ENCODE peak calls at places on chromosomes 2 and 18, in seven cellular contexts. D is endothelial cell of umbilical vein, U is tibial nerve, M is A549, G is gastrocnemius medialis, C is transverse colon, B is ovary. O is an unnamed sample.

GRCh38 chr2:236776695-236777251 is 207.1 kb downstream of the ACKR3 start:
- DNase-seq in G (no peak), M (peak; percentile 85), U (peak; percentile 46), C (no peak), B (no peak), D (peak; percentile 82), O (no peak)

GRCh38 chr2:236604971-236605734 is 35.5 kb downstream of the ACKR3 start:
- DNase-seq in M (no peak), G (no peak), U (no peak), B (no peak), C (no peak), D (no peak), O (no peak)

GRCh38 chr2:179218848-179219594 is 45.6 kb downstream of the SESTD1 start:
- DNase-seq in B (peak; percentile 36), U (peak; percentile 89), C (peak; percentile 70), M (peak; percentile 82), G (peak; percentile 74), D (peak; percentile 90), O (peak; percentile 59)

GRCh38 chr2:146776589-146776988 is 1068.2 kb upstream of the ACVR2A start:
- DNase-seq in B (no peak), M (no peak), G (no peak), U (no peak), C (no peak), D (no peak), O (no peak)

GRCh38 chr18:48902856-48903601 is 47.7 kb downstream of the SMAD7 start:
- DNase-seq in U (peak; percentile 76), D (peak; percentile 16), M (no peak), C (no peak), B (no peak), G (peak; percentile 54), O (peak; percentile 43)

GRCh38 chr2:234137400-234138014 is 87.0 kb downstream of the SPP2 start:
- DNase-seq in D (peak; percentile 68), C (no peak), M (peak; percentile 53), G (no peak), U (no peak), B (no peak), O (no peak)

GRCh38 chr2:124580263-124580662 is 555.2 kb downstream of the CNTNAP5 start:
- DNase-seq in B (no peak), D (no peak), G (no peak), C (no peak), U (no peak), M (no peak), O (no peak)

GRCh38 chr2:230871361-230872150 is 6.8 kb downstream of the ITM2C start:
- DNase-seq in D (no peak), G (no peak), M (no peak), U (no peak), C (no peak), B (no peak), O (no peak)

GRCh38 chr2:23480991-23481797 is 96.2 kb downstream of the KLHL29 start:
- DNase-seq in B (no peak), C (no peak), D (no peak), M (peak; percentile 72), U (no peak), G (no peak), O (peak; percentile 43)

GRCh38 chr2:160876765-160877164 is 283.5 kb upstream of the TANK start:
- DNase-seq in M (no peak), D (no peak), G (no peak), U (no peak), B (no peak), C (no peak), O (no peak)

GRCh38 chr18:22932885-22933205 is 283 bp upstream of the RBBP8 start:
- DNase-seq in M (no peak), U (no peak), G (no peak), B (no peak), C (no peak), D (no peak), O (no peak)

GRCh38 chr2:124973396-124973795 is 948.3 kb downstream of the CNTNAP5 start:
- DNase-seq in C (no peak), U (no peak), B (no peak), M (no peak), G (no peak), D (no peak), O (no peak)

GRCh38 chr2:240383099-240383758 is 52.2 kb upstream of the GPC1 start:
- DNase-seq in M (no peak), B (no peak), D (no peak), G (no peak), U (no peak), C (no peak), O (no peak)

GRCh38 chr2:230230087-230230486 is 4.6 kb downstream of the SP140 start:
- DNase-seq in G (no peak), U (no peak), B (no peak), C (no peak), D (peak; percentile 21), M (no peak), O (no peak)

GRCh38 chr2:102052367-102052764 is 60.6 kb downstream of the IL1R2 start:
- DNase-seq in D (no peak), M (no peak), B (no peak), G (no peak), U (no peak), C (no peak), O (no peak)
- H3K4me1 ChIP-seq in D (peaks cover 11% of the 10 kb centered on the region), M (peaks cover 31% of the 10 kb centered on the region), B (peaks cover 17% of the 10 kb centered on the region), G (peaks cover 42% of the 10 kb centered on the region), U (peaks cover 61% of the 10 kb centered on the region), C (peaks cover 16% of the 10 kb centered on the region), O (peaks cover 8% of the 10 kb centered on the region)

DNA sequence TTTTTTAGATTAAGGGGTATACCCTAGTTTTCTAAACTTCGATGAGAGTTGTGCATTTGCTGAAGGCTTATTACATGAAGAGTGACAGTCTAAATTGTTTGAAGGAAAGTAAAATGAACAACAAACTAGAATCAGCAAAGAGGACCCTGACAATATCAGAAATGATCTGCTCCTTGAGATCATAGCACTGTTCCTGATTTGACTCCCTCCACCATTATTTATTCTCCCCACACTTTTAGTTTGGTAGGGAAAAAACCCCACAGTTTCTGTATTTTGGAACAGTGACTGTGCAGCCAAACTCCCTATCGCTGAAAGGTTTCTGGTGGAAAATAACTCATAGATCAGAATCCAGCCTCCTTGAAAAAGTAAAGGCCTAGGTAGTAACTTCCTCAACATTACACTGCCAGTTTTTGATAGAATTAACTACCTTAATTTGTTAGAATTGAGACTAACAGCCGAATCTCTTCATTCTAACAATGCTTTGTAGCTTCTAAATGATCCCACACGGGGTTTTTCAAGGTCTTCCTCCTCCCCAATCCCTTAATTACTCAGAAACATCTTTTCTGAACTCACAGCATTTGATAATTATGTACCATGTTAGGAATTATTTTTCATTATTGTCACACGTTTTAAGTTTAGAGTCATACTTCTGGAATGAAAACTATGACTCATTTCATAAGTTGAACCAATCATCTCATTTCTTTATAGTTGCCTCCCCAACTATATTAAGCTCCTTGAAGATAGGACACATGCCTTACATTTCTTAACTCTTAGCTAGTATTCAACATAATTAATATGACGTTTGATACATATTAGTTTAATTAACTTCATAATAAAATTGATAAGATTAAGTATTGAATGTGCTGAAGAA is 2.9 kb downstream of the MYL12A start:
- DNase-seq in B (no peak), U (no peak), M (no peak), D (peak; percentile 75), C (no peak), G (no peak), O (no peak)
- TF ChIP-seq POLR2A in B (no peak), U (no peak), M (no peak), D (peak; percentile 74), C (no peak), G (no peak), O (no peak)

GRCh38 chr18:14965553-14965952 is 217.6 kb downstream of the ANKRD30B start:
- DNase-seq in G (no peak), M (no peak), D (no peak), U (no peak), B (no peak), C (no peak), O (no peak)

GRCh38 chr18:14974088-14974487 is 226.1 kb downstream of the ANKRD30B start:
- DNase-seq in B (no peak), D (no peak), G (no peak), M (no peak), C (no peak), U (no peak), O (no peak)

GRCh38 chr18:14971461-14972185 is 223.7 kb downstream of the ANKRD30B start:
- DNase-seq in B (no peak), D (peak; percentile 58), C (no peak), M (no peak), U (no peak), G (no peak), O (no peak)

GRCh38 chr18:14970027-14970426 is 222.1 kb downstream of the ANKRD30B start:
- DNase-seq in D (no peak), M (no peak), C (no peak), B (no peak), U (no peak), G (no peak), O (no peak)

GRCh38 chr18:14969507-14969906 is 221.5 kb downstream of the ANKRD30B start:
- DNase-seq in U (no peak), M (no peak), D (no peak), B (no peak), G (no peak), C (no peak), O (no peak)
- H3K9me3 ChIP-seq in U (no peaks in the 10 kb centered on the region), M (no peaks in the 10 kb centered on the region), D (no peaks in the 10 kb centered on the region), B (no peaks in the 10 kb centered on the region), G (no peaks in the 10 kb centered on the region), C (no peaks in the 10 kb centered on the region), O (no peaks in the 10 kb centered on the region)

GRCh38 chr18:421236-422155 is 79.0 kb downstream of the COLEC12 start:
- DNase-seq in D (peak; percentile 60), U (no peak), C (no peak), M (no peak), G (no peak), B (no peak), O (no peak)

GRCh38 chr18:422966-423365 is 77.5 kb downstream of the COLEC12 start:
- DNase-seq in C (no peak), U (no peak), M (no peak), D (no peak), B (no peak), G (no peak), O (no peak)

GRCh38 chr18:427005-427404 is 73.5 kb downstream of the COLEC12 start:
- DNase-seq in G (no peak), B (no peak), C (no peak), D (no peak), M (peak; percentile 4), U (no peak), O (peak; percentile 85)

GRCh38 chr18:424869-425138 is 75.7 kb downstream of the COLEC12 start:
- DNase-seq in U (no peak), C (no peak), B (no peak), D (no peak), G (no peak), M (no peak), O (no peak)

DNA sequence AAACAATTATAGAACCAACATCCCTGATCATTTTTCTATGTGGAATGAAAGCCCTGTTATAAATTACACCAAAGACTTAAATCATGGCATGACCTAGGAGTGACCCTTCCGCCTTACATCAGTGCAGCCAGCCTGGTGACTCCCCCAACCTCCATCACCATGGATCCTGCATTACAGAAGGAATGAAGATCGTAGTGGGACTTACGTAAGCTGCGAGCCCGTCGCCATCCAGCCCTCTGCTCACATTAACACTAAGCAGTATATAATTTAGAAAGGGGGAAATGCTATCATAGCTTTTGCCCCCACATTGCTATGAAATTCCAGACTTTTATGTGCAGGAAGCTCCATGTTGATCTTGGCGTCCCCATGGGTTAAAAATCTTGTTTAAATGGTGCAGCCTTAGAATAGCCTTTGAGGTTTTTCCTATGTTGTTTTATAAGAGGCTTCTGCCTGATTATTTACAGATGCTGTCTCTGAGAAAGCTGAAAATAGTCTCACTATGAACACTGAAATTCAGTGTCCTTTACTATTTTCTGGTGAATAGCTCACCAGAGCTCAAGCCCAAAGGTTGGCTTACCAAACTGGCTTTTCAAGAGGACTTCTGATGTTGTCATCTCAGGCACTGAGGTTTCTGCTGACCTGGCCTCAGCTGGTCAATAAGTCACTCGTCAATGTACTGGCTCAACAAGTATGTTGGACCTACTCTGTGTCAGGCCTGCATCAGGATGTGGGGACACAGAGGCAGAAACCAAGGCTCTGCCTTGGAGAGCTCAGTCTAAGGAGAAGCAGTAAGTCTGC is 76.2 kb downstream of the COLEC12 start:
- DNase-seq in C (no peak), D (peak; percentile 92), M (no peak), B (no peak), U (no peak), G (no peak), O (peak; percentile 51)
- H3K4me1 ChIP-seq in C (no peaks in the 10 kb centered on the region), D (peaks cover 34% of the 10 kb centered on the region), M (no peaks in the 10 kb centered on the region), B (no peaks in the 10 kb centered on the region), U (peaks cover 28% of the 10 kb centered on the region), G (no peaks in the 10 kb centered on the region), O (no peaks in the 10 kb centered on the region)